ENCODE peak calls at places on chromosomes 16 and 17, in six cellular contexts. One of them, this sample, is unnamed.
A peak's percentile ranks its signal among the peaks of the same experiment; 100 is the strongest.

GRCh38 chr16:85395913-85396878 is 216.9 kb upstream of the GSE1 start:
- DNase-seq in WERI-Rb-1: peak; percentile 6
- DNase-seq in left lung: peak; percentile 38
- DNase-seq in stomach: no peak
- DNase-seq in heart right ventricle: no peak
- DNase-seq in GM23248: peak; percentile 52
- DNase-seq in this sample: peak; percentile 71

GRCh38 chr17:62696256-62696655 is 68.8 kb downstream of the MRC2 start:
- DNase-seq in WERI-Rb-1: no peak
- DNase-seq in GM23248: peak; percentile 84
- DNase-seq in stomach: no peak
- DNase-seq in heart right ventricle: no peak
- DNase-seq in left lung: no peak
- DNase-seq in this sample: no peak

GRCh38 chr17:65823713-65824112 is 262.3 kb upstream of the AXIN2 start:
- DNase-seq in GM23248: no peak
- DNase-seq in left lung: no peak
- DNase-seq in WERI-Rb-1: no peak
- DNase-seq in stomach: no peak
- DNase-seq in heart right ventricle: no peak
- DNase-seq in this sample: no peak

GRCh38 chr16:48003226-48003907 is 152.4 kb downstream of the ABCC12 start:
- DNase-seq in stomach: no peak
- DNase-seq in heart right ventricle: no peak
- DNase-seq in GM23248: no peak
- DNase-seq in left lung: no peak
- DNase-seq in WERI-Rb-1: no peak
- DNase-seq in this sample: no peak

GRCh38 chr16:49986351-49987124 is 38.5 kb upstream of the CNEP1R1 start:
- DNase-seq in GM23248: peak; percentile 13
- DNase-seq in heart right ventricle: peak; percentile 7
- DNase-seq in stomach: peak; percentile 27
- DNase-seq in left lung: no peak
- DNase-seq in WERI-Rb-1: no peak
- DNase-seq in this sample: no peak

GRCh38 chr17:40909755-40910154 is 24.7 kb upstream of the KRT20 start:
- DNase-seq in GM23248: peak; percentile 90
- DNase-seq in heart right ventricle: no peak
- DNase-seq in stomach: no peak
- DNase-seq in WERI-Rb-1: no peak
- DNase-seq in left lung: no peak
- DNase-seq in this sample: no peak

GRCh38 chr17:6070895-6071511 is 824 bp downstream of the WSCD1 start:
- DNase-seq in heart right ventricle: peak; percentile 29
- DNase-seq in GM23248: no peak
- DNase-seq in stomach: no peak
- DNase-seq in left lung: no peak
- DNase-seq in WERI-Rb-1: peak; percentile 35
- DNase-seq in this sample: peak; percentile 64

GRCh38 chr16:82715833-82716232 is 89.1 kb downstream of the CDH13 start:
- DNase-seq in left lung: no peak
- DNase-seq in WERI-Rb-1: no peak
- DNase-seq in heart right ventricle: peak; percentile 62
- DNase-seq in GM23248: peak; percentile 73
- DNase-seq in stomach: no peak
- DNase-seq in this sample: peak; percentile 78

GRCh38 chr17:47719411-47720152 is 13.5 kb upstream of the TBX21 start:
- DNase-seq in heart right ventricle: no peak
- DNase-seq in left lung: no peak
- DNase-seq in WERI-Rb-1: no peak
- DNase-seq in GM23248: peak; percentile 83
- DNase-seq in stomach: no peak
- DNase-seq in this sample: no peak

GRCh38 chr16:9489823-9490467 is 398.5 kb downstream of the HAPSTR1 start:
- DNase-seq in stomach: no peak
- DNase-seq in GM23248: no peak
- DNase-seq in WERI-Rb-1: no peak
- DNase-seq in heart right ventricle: peak; percentile 46
- DNase-seq in left lung: no peak
- DNase-seq in this sample: peak; percentile 68

GRCh38 chr17:65561394-65562205 is at the start of gene AXIN2:
- DNase-seq in stomach: peak; percentile 94
- DNase-seq in WERI-Rb-1: peak; percentile 95
- DNase-seq in GM23248: peak; percentile 96
- DNase-seq in heart right ventricle: peak; percentile 92
- DNase-seq in left lung: peak; percentile 90
- DNase-seq in this sample: peak; percentile 93

GRCh38 chr17:79842656-79843474 is 3.6 kb upstream of the CBX4 start:
- DNase-seq in WERI-Rb-1: no peak
- DNase-seq in heart right ventricle: no peak
- DNase-seq in stomach: no peak
- DNase-seq in left lung: no peak
- DNase-seq in GM23248: peak; percentile 38
- DNase-seq in this sample: peak; percentile 53

DNA sequence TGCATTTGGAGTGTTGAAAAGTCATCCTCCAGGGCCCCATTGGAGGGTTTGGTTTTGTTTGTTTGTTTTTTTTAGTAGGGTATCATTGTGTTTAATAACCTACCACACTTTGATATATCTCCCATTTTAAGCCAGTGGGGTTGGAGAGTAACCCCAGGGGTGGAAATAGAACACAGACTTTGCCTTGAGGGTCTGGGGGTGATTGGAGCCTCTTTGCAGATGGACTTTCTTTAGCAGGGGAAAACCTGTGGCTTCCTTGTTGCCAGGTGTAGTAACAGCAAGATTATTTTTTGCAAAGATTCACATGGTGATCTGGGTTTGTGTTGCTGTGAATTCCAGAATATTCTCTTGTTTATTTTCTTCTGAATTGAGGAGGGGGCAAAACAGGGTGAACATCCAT is 1.5 kb downstream of the ABCC1 start:
- DNase-seq in heart right ventricle: no peak
- DNase-seq in GM23248: no peak
- DNase-seq in WERI-Rb-1: no peak
- DNase-seq in stomach: no peak
- DNase-seq in left lung: no peak
- DNase-seq in this sample: no peak
- H3K4me3 ChIP-seq in heart right ventricle: peak overlapping the region; percentile 90
- H3K4me3 ChIP-seq in GM23248: peak overlapping the region; percentile 76
- H3K4me3 ChIP-seq in WERI-Rb-1: peak overlapping the region; percentile 86
- H3K4me3 ChIP-seq in stomach: peak overlapping the region; percentile 89
- H3K4me3 ChIP-seq in left lung: peak overlapping the region; percentile 71
- H3K4me3 ChIP-seq in this sample: peak overlapping the region; percentile 99

DNA sequence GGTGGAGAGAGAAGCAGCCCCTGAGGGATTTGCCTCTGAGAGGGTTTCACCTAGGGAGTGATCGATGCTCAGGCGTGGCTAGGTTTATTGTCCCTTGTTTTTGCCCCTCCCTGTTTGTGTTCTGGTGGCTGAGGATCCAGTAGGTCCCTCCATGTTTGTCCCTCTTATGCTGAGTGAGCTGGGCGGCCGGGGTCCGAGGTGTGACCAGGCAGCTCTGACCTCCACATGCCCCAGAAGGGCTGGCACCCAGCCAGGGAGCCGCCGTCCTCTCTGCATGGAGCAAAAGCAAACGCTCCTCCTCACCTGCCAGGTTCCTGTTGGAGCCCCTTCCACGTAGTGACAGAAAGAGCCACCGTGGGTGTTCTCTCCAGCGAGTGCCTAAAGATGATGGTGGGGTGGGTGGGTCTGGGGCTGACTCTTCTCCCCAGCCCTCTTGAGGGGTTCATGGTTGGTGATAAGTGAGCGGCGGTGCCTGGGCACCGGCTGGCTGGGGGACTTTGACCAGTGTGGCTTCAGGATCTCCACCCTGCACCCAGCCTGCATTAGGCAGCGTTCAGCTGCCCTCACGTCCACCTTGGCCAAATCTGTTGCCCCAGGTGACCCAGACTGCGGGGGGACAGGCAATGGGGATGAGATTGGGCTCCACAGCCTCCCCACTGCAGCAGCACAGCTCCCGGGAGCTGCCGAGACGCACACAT is 14.1 kb upstream of the NUDT16L1 start:
- DNase-seq in GM23248: no peak
- DNase-seq in left lung: no peak
- DNase-seq in WERI-Rb-1: no peak
- DNase-seq in heart right ventricle: no peak
- DNase-seq in stomach: peak; percentile 76
- DNase-seq in this sample: no peak
- H3K4me3 ChIP-seq in GM23248: no peak overlapping the region
- H3K4me3 ChIP-seq in left lung: peak overlapping the region; percentile 1
- H3K4me3 ChIP-seq in WERI-Rb-1: no peak overlapping the region
- H3K4me3 ChIP-seq in heart right ventricle: peak overlapping the region; percentile 45
- H3K4me3 ChIP-seq in stomach: peak overlapping the region; percentile 25
- H3K4me3 ChIP-seq in this sample: no peak overlapping the region

GRCh38 chr16:87465306-87465705 is 27.5 kb downstream of the ZCCHC14 start:
- DNase-seq in left lung: peak; percentile 91
- DNase-seq in heart right ventricle: peak; percentile 76
- DNase-seq in stomach: peak; percentile 90
- DNase-seq in GM23248: peak; percentile 93
- DNase-seq in WERI-Rb-1: no peak
- DNase-seq in this sample: peak; percentile 89
- H3K4me3 ChIP-seq in left lung: no peak overlapping the region
- H3K4me3 ChIP-seq in heart right ventricle: peak overlapping the region; percentile 14
- H3K4me3 ChIP-seq in stomach: no peak overlapping the region
- H3K4me3 ChIP-seq in GM23248: peak overlapping the region; percentile 62
- H3K4me3 ChIP-seq in WERI-Rb-1: no peak overlapping the region
- H3K4me3 ChIP-seq in this sample: no peak overlapping the region

DNA sequence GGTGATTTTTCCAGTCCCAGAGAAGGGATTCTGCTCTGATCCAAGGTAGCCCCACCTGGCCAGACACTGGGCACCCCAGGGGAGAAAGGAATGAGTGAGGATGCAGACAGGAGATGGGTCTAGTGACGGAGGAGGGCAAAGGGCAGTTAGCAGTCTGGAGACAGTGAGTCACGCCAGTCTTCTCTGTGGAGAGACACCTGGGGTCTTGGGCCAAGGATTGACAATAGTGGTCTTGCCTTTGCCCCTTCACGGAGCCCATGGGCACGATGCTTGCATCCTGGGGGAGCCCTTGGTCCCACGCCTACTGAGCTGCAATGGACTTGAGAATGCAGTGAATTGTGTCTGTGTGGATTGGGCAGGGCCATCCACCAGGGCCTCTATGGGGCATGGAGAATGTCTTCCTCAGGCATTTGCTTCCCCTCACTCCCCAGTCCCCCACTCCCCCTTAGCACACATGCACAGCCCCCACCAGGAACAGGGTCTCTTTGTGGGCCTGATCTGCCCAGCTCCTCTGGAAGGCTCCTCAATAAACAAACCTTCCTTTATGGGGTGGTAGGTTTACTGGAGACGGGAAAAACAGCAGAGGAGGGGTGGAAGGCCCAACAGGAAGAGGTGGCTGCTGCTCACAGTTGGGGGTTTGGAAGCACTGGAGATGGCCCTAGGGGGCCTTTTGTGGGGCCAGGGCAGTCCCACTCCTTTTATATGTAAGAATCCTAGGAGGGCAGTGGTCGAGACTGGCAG is 1.4 kb downstream of the CHAD start:
- DNase-seq in GM23248: no peak
- DNase-seq in left lung: peak; percentile 15
- DNase-seq in stomach: no peak
- DNase-seq in WERI-Rb-1: no peak
- DNase-seq in heart right ventricle: no peak
- DNase-seq in this sample: no peak
- H3K4me3 ChIP-seq in GM23248: no peak overlapping the region
- H3K4me3 ChIP-seq in left lung: no peak overlapping the region
- H3K4me3 ChIP-seq in stomach: no peak overlapping the region
- H3K4me3 ChIP-seq in WERI-Rb-1: no peak overlapping the region
- H3K4me3 ChIP-seq in heart right ventricle: no peak overlapping the region
- H3K4me3 ChIP-seq in this sample: no peak overlapping the region

GRCh38 chr17:28339431-28339830 is 3.9 kb downstream of the TNFAIP1 start:
- DNase-seq in GM23248: no peak
- DNase-seq in heart right ventricle: no peak
- DNase-seq in stomach: no peak
- DNase-seq in left lung: no peak
- DNase-seq in WERI-Rb-1: no peak
- DNase-seq in this sample: no peak
- H3K4me3 ChIP-seq in GM23248: no peak overlapping the region
- H3K4me3 ChIP-seq in heart right ventricle: no peak overlapping the region
- H3K4me3 ChIP-seq in stomach: no peak overlapping the region
- H3K4me3 ChIP-seq in left lung: no peak overlapping the region
- H3K4me3 ChIP-seq in WERI-Rb-1: no peak overlapping the region
- H3K4me3 ChIP-seq in this sample: no peak overlapping the region

GRCh38 chr16:716768-717325 is 1.9 kb downstream of the METRN start:
- DNase-seq in GM23248: no peak
- DNase-seq in left lung: no peak
- DNase-seq in WERI-Rb-1: no peak
- DNase-seq in stomach: no peak
- DNase-seq in heart right ventricle: no peak
- DNase-seq in this sample: no peak

GRCh38 chr16:717651-718245 is 2.8 kb downstream of the METRN start:
- DNase-seq in GM23248: no peak
- DNase-seq in left lung: no peak
- DNase-seq in WERI-Rb-1: no peak
- DNase-seq in stomach: no peak
- DNase-seq in heart right ventricle: no peak
- DNase-seq in this sample: no peak

GRCh38 chr16:714558-715447 is at the start of gene METRN:
- DNase-seq in WERI-Rb-1: peak; percentile 91
- DNase-seq in stomach: peak; percentile 94
- DNase-seq in GM23248: peak; percentile 97
- DNase-seq in left lung: peak; percentile 89
- DNase-seq in heart right ventricle: peak; percentile 92
- DNase-seq in this sample: peak; percentile 93

GRCh38 chr16:715448-716249 is 731 bp downstream of the METRN start:
- DNase-seq in heart right ventricle: no peak
- DNase-seq in stomach: no peak
- DNase-seq in GM23248: peak; percentile 63
- DNase-seq in WERI-Rb-1: peak; percentile 46
- DNase-seq in left lung: no peak
- DNase-seq in this sample: no peak

GRCh38 chr16:716250-716607 is 1.3 kb downstream of the METRN start:
- DNase-seq in left lung: peak; percentile 59
- DNase-seq in heart right ventricle: no peak
- DNase-seq in WERI-Rb-1: no peak
- DNase-seq in stomach: peak; percentile 48
- DNase-seq in GM23248: peak; percentile 63
- DNase-seq in this sample: peak; percentile 78
- H3K4me3 ChIP-seq in left lung: no peak overlapping the region
- H3K4me3 ChIP-seq in heart right ventricle: peak overlapping the region; percentile 74
- H3K4me3 ChIP-seq in WERI-Rb-1: peak overlapping the region; percentile 36
- H3K4me3 ChIP-seq in stomach: peak overlapping the region; percentile 61
- H3K4me3 ChIP-seq in GM23248: peak overlapping the region; percentile 76
- H3K4me3 ChIP-seq in this sample: peak overlapping the region; percentile 91

DNA sequence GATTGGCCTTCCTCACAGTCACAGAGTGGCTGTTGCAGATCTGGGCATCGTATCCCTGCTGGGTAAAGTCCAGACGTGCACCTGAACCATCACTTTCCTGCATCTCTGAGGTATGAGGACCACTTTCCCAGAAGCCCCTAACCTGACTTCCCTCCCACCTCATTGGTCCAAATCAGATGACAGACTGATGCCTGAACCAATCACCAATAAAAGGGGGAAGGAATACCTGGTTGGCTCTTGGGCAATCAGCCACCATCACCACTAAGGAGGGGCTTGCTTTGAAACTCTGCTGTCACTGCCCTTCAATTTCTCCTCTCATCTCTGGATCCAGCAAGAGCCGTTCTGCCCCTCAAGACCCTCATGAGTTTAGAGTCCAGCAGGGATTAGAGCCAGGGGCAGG is 13.6 kb upstream of the WFDC1 start:
- DNase-seq in WERI-Rb-1: no peak
- DNase-seq in GM23248: no peak
- DNase-seq in heart right ventricle: no peak
- DNase-seq in left lung: no peak
- DNase-seq in stomach: no peak
- DNase-seq in this sample: no peak
- H3K4me3 ChIP-seq in WERI-Rb-1: no peak overlapping the region
- H3K4me3 ChIP-seq in GM23248: no peak overlapping the region
- H3K4me3 ChIP-seq in heart right ventricle: no peak overlapping the region
- H3K4me3 ChIP-seq in left lung: no peak overlapping the region
- H3K4me3 ChIP-seq in stomach: no peak overlapping the region
- H3K4me3 ChIP-seq in this sample: no peak overlapping the region

This sample was measured in right cardiac atrium.